ENCODE peak calls at places on chromosomes 16 and 17, in seven cellular contexts. Q is HS-27A, U is cardiac muscle cell, V is esophagus squamous epithelium, N is Panc1, X is pons, S is SHP77 treated with DMSO at 0.1 percent for 48 hours. K is an unnamed sample.

GRCh38 chr17:11366451-11366850 is 125.4 kb downstream of the SHISA6 start:
- DNase-seq in Q (no peak), U (peak; percentile 57), V (no peak), N (no peak), X (peak; percentile 12), S (no peak), K (no peak)

GRCh38 chr17:77372444-77373297 is 231.9 kb downstream of the SEC14L1 start:
- DNase-seq in Q (no peak), U (peak; percentile 96), V (no peak), N (no peak), X (no peak), S (no peak), K (no peak)

GRCh38 chr17:66531826-66532439 is 229.5 kb downstream of the PRKCA start:
- DNase-seq in Q (no peak), U (no peak), V (no peak), N (no peak), X (no peak), S (no peak), K (no peak)

GRCh38 chr17:10292057-10292931 is 80.5 kb downstream of the MYH13 start:
- DNase-seq in Q (no peak), U (peak; percentile 22), V (no peak), N (no peak), X (no peak), S (no peak), K (no peak)

GRCh38 chr17:28745777-28746473 is 2.1 kb downstream of the TRAF4 start:
- DNase-seq in Q (no peak), U (no peak), V (no peak), N (no peak), X (no peak), S (no peak), K (no peak)

GRCh38 chr16:85690469-85691064 is 1.8 kb upstream of the GINS2 start:
- DNase-seq in Q (no peak), U (no peak), V (no peak), N (no peak), X (no peak), S (peak; percentile 93), K (no peak)

GRCh38 chr17:519450-520212 is 167.0 kb upstream of the RPH3AL start:
- DNase-seq in Q (no peak), U (no peak), V (no peak), N (no peak), X (no peak), S (no peak), K (no peak)

GRCh38 chr17:72529386-72529785 is 408.6 kb downstream of the SOX9 start:
- DNase-seq in Q (no peak), U (no peak), V (no peak), N (no peak), X (no peak), S (no peak), K (no peak)

GRCh38 chr16:31430380-31431052 is 2.4 kb upstream of the COX6A2 start:
- DNase-seq in Q (no peak), U (no peak), V (no peak), N (no peak), X (no peak), S (no peak), K (no peak)

GRCh38 chr16:10123141-10123540 is 59.1 kb downstream of the GRIN2A start:
- DNase-seq in Q (no peak), U (no peak), V (no peak), N (no peak), X (no peak), S (no peak), K (no peak)

GRCh38 chr16:62445909-62446308 is 409.7 kb upstream of the CDH8 start:
- DNase-seq in Q (no peak), U (no peak), V (no peak), N (no peak), X (no peak), S (no peak), K (no peak)

GRCh38 chr17:57010495-57010894 is 32.6 kb downstream of the SCPEP1 start:
- DNase-seq in Q (no peak), U (no peak), V (no peak), N (no peak), X (no peak), S (no peak), K (no peak)

GRCh38 chr16:86508028-86508946 is 2.0 kb upstream of the FOXF1 start:
- DNase-seq in Q (no peak), U (no peak), V (no peak), N (no peak), X (no peak), S (no peak), K (no peak)

GRCh38 chr16:66874079-66874775 is 6.1 kb upstream of the PDP2 start:
- DNase-seq in Q (no peak), U (no peak), V (no peak), N (no peak), X (no peak), S (no peak), K (no peak)

GRCh38 chr17:49123061-49123460 is 9.5 kb upstream of the B4GALNT2 start:
- DNase-seq in Q (no peak), U (no peak), V (no peak), N (no peak), X (no peak), S (no peak), K (no peak)

GRCh38 chr17:11318207-11318606 is 77.2 kb downstream of the SHISA6 start:
- DNase-seq in Q (no peak), U (no peak), V (no peak), N (no peak), X (no peak), S (no peak), K (no peak)

GRCh38 chr16:19366384-19366783 is 51.3 kb upstream of the TMC5 start:
- DNase-seq in Q (no peak), U (no peak), V (no peak), N (no peak), X (no peak), S (no peak), K (no peak)

GRCh38 chr17:73757324-73757942 is 113.2 kb upstream of the SDK2 start:
- DNase-seq in Q (no peak), U (no peak), V (no peak), N (no peak), X (no peak), S (peak; percentile 49), K (peak; percentile 49)

GRCh38 chr17:42399948-42400843 is 12.0 kb upstream of the STAT3 start:
- DNase-seq in Q (no peak), U (no peak), V (no peak), N (no peak), X (no peak), S (no peak), K (no peak)

GRCh38 chr17:8016632-8017424 is 14.4 kb downstream of the GUCY2D start:
- DNase-seq in Q (no peak), U (peak; percentile 67), V (no peak), N (no peak), X (peak; percentile 41), S (peak; percentile 4), K (peak; percentile 33)

GRCh38 chr16:21649196-21649595 is 3.2 kb downstream of the IGSF6 start:
- DNase-seq in Q (no peak), U (no peak), V (no peak), N (no peak), X (no peak), S (no peak), K (no peak)

GRCh38 chr17:3685174-3685812 is 10.7 kb downstream of the P2RX5 start:
- DNase-seq in Q (no peak), U (no peak), V (no peak), N (no peak), X (no peak), S (no peak), K (no peak)

GRCh38 chr17:60390223-60390622 is 1.7 kb downstream of the USP32 start:
- DNase-seq in Q (peak; percentile 52), U (no peak), V (no peak), N (no peak), X (peak; percentile 37), S (no peak), K (no peak)

GRCh38 chr16:57538235-57538711 is 1.9 kb upstream of the CCDC102A start:
- DNase-seq in Q (no peak), U (no peak), V (no peak), N (no peak), X (no peak), S (no peak), K (no peak)

K was measured in dorsolateral prefrontal cortex.